ENCODE peak calls at places on chromosomes 13 and 19, in ten cellular contexts. P is islet precursor cell; L is A549; D is breast epithelium; H is H1; M is NCI-H345; K is stimulated activated CD8-positive, alpha-beta memory T cell treated with anti-CD3 and anti-CD28 coated beads, Interleukin-15, amount 100 ng/mL, for 48 hours; R is stimulated activated CD4-positive, alpha-beta T cell treated with anti-CD3 and anti-CD28 coated beads, Interleukin-15, amount 100 ng/mL, for 24 hours; J is uterus; Q is activated CD4-positive, alpha-beta T cell treated with anti-CD3 and anti-CD28 coated beads, Interleukin-2, amount 50 U/mL, for 48 hours. X is an unnamed sample.

GRCh38 chr13:20416223-20416622 is 109.4 kb downstream of the CRYL1 start:
- DNase-seq in J (no peak), R (no peak), L (no peak), M (no peak), D (no peak), H (no peak), K (no peak), Q (no peak), P (peak), X (no peak)

GRCh38 chr19:17406039-17406886 is 833 bp upstream of the BST2 start:
- DNase-seq in J (no peak), H (no peak), D (no peak), K (no peak), P (no peak), R (no peak), L (no peak), Q (peak), M (no peak), X (no peak)

GRCh38 chr19:14517840-14518505 is at the start of gene DNAJB1:
- DNase-seq in Q (peak), P (peak), H (no peak), R (peak), J (peak), D (peak), M (peak), K (peak), L (peak), X (peak)

GRCh38 chr13:102580552-102581169 is 16.1 kb upstream of the TPP2 start:
- DNase-seq in H (no peak), Q (no peak), K (no peak), L (peak), P (no peak), R (no peak), M (peak), D (no peak), J (no peak), X (peak)

GRCh38 chr19:53086949-53087348 is 16.3 kb downstream of the ZNF160 start:
- DNase-seq in J (peak), L (no peak), D (peak), R (no peak), K (no peak), Q (no peak), M (no peak), H (no peak), P (no peak), X (no peak)

GRCh38 chr13:61410669-61411297 is 4.9 kb downstream of the PCDH20 start:
- DNase-seq in K (no peak), M (peak), J (no peak), R (no peak), P (no peak), L (peak), H (no peak), D (no peak), Q (no peak), X (peak)

GRCh38 chr13:31038834-31039552 is 106.5 kb downstream of the TEX26 start:
- DNase-seq in J (no peak), P (peak), D (no peak), Q (no peak), R (peak), K (no peak), L (no peak), M (no peak), H (no peak), X (no peak)

GRCh38 chr13:110518150-110518525 is 43.4 kb downstream of the RAB20 start:
- DNase-seq in J (no peak), K (no peak), R (no peak), D (no peak), H (no peak), L (no peak), Q (no peak), M (no peak), P (no peak), X (no peak)

GRCh38 chr19:43594710-43595604 is 977 bp downstream of the IRGQ start:
- DNase-seq in Q (peak), H (no peak), P (peak), D (no peak), M (no peak), J (no peak), K (peak), L (peak), R (peak), X (peak)

GRCh38 chr13:27472941-27473340 is 22.6 kb upstream of the MTIF3 start:
- DNase-seq in K (no peak), J (no peak), D (no peak), M (no peak), P (no peak), R (no peak), Q (no peak), H (no peak), L (no peak), X (no peak)

GRCh38 chr13:109788372-109789195 is 2.2 kb upstream of the IRS2 start:
- DNase-seq in Q (no peak), L (no peak), H (no peak), R (no peak), M (no peak), P (no peak), D (no peak), J (no peak), K (no peak), X (no peak)

GRCh38 chr13:81540777-81541176 is 1199.9 kb upstream of the SPRY2 start:
- DNase-seq in J (no peak), R (no peak), K (no peak), H (no peak), D (no peak), M (no peak), P (no peak), Q (no peak), L (peak), X (peak)

GRCh38 chr19:7348587-7349230 is at the start of gene ARHGEF18:
- DNase-seq in H (no peak), D (no peak), J (no peak), R (peak), L (no peak), M (no peak), Q (peak), P (no peak), K (no peak), X (no peak)

GRCh38 chr13:103898481-103898880 is 832.3 kb upstream of the SLC10A2 start:
- DNase-seq in Q (no peak), M (no peak), R (no peak), H (no peak), D (no peak), J (no peak), L (no peak), P (peak), K (no peak), X (no peak)

GRCh38 chr13:20544186-20544914 is 18.7 kb upstream of the CRYL1 start:
- DNase-seq in P (no peak), J (no peak), Q (no peak), D (no peak), K (no peak), L (no peak), M (no peak), R (no peak), H (no peak), X (no peak)

X was measured in NCI-H2081.